ENCODE peak calls at places on chromosomes 16 and 17, in seven cellular contexts. One of them, this sample, is unnamed.

GRCh38 chr17:35684046-35684802 is 47.2 kb upstream of the RASL10B start:
- DNase-seq in activated CD4-positive, alpha-beta T cell treated with anti-CD3 and anti-CD28 coated beads for 24 hours: no peak
- DNase-seq in stimulated activated CD8-positive, alpha-beta memory T cell treated with anti-CD3 and anti-CD28 coated beads, Interleukin-7, amount 100 ng/mL, for 1 hour: no peak
- DNase-seq in EL: peak
- DNase-seq in PC-3: peak
- DNase-seq in fibroblast of the conjunctiva: peak
- DNase-seq in HFF-Myc: peak
- DNase-seq in this sample: peak

GRCh38 chr16:16003719-16004313 is 54.4 kb downstream of the ABCC1 start:
- DNase-seq in activated CD4-positive, alpha-beta T cell treated with anti-CD3 and anti-CD28 coated beads for 24 hours: no peak
- DNase-seq in stimulated activated CD8-positive, alpha-beta memory T cell treated with anti-CD3 and anti-CD28 coated beads, Interleukin-7, amount 100 ng/mL, for 1 hour: no peak
- DNase-seq in EL: no peak
- DNase-seq in PC-3: no peak
- DNase-seq in fibroblast of the conjunctiva: no peak
- DNase-seq in HFF-Myc: no peak
- DNase-seq in this sample: no peak

GRCh38 chr16:27687605-27688004 is 137.7 kb downstream of the KATNIP start:
- DNase-seq in activated CD4-positive, alpha-beta T cell treated with anti-CD3 and anti-CD28 coated beads for 24 hours: no peak
- DNase-seq in stimulated activated CD8-positive, alpha-beta memory T cell treated with anti-CD3 and anti-CD28 coated beads, Interleukin-7, amount 100 ng/mL, for 1 hour: no peak
- DNase-seq in EL: no peak
- DNase-seq in PC-3: no peak
- DNase-seq in fibroblast of the conjunctiva: no peak
- DNase-seq in HFF-Myc: no peak
- DNase-seq in this sample: no peak

GRCh38 chr17:63498621-63499195 is 21.8 kb downstream of the ACE start:
- DNase-seq in activated CD4-positive, alpha-beta T cell treated with anti-CD3 and anti-CD28 coated beads for 24 hours: no peak
- DNase-seq in stimulated activated CD8-positive, alpha-beta memory T cell treated with anti-CD3 and anti-CD28 coated beads, Interleukin-7, amount 100 ng/mL, for 1 hour: no peak
- DNase-seq in EL: peak
- DNase-seq in PC-3: peak
- DNase-seq in fibroblast of the conjunctiva: no peak
- DNase-seq in HFF-Myc: peak
- DNase-seq in this sample: peak

GRCh38 chr17:68580236-68580903 is 20.8 kb downstream of the FAM20A start:
- DNase-seq in activated CD4-positive, alpha-beta T cell treated with anti-CD3 and anti-CD28 coated beads for 24 hours: no peak
- DNase-seq in stimulated activated CD8-positive, alpha-beta memory T cell treated with anti-CD3 and anti-CD28 coated beads, Interleukin-7, amount 100 ng/mL, for 1 hour: no peak
- DNase-seq in EL: peak
- DNase-seq in PC-3: no peak
- DNase-seq in fibroblast of the conjunctiva: peak
- DNase-seq in HFF-Myc: peak
- DNase-seq in this sample: peak

GRCh38 chr17:74810699-74811485 is 34.7 kb upstream of the NAT9 start:
- DNase-seq in activated CD4-positive, alpha-beta T cell treated with anti-CD3 and anti-CD28 coated beads for 24 hours: no peak
- DNase-seq in stimulated activated CD8-positive, alpha-beta memory T cell treated with anti-CD3 and anti-CD28 coated beads, Interleukin-7, amount 100 ng/mL, for 1 hour: no peak
- DNase-seq in EL: no peak
- DNase-seq in PC-3: no peak
- DNase-seq in fibroblast of the conjunctiva: no peak
- DNase-seq in HFF-Myc: no peak
- DNase-seq in this sample: no peak

GRCh38 chr17:2214887-2215615 is 88.5 kb downstream of the SMG6 start:
- DNase-seq in activated CD4-positive, alpha-beta T cell treated with anti-CD3 and anti-CD28 coated beads for 24 hours: no peak
- DNase-seq in stimulated activated CD8-positive, alpha-beta memory T cell treated with anti-CD3 and anti-CD28 coated beads, Interleukin-7, amount 100 ng/mL, for 1 hour: no peak
- DNase-seq in EL: peak
- DNase-seq in PC-3: no peak
- DNase-seq in fibroblast of the conjunctiva: no peak
- DNase-seq in HFF-Myc: no peak
- DNase-seq in this sample: peak

GRCh38 chr17:27612160-27612767 is 18.7 kb upstream of the LGALS9 start:
- DNase-seq in activated CD4-positive, alpha-beta T cell treated with anti-CD3 and anti-CD28 coated beads for 24 hours: no peak
- DNase-seq in stimulated activated CD8-positive, alpha-beta memory T cell treated with anti-CD3 and anti-CD28 coated beads, Interleukin-7, amount 100 ng/mL, for 1 hour: no peak
- DNase-seq in EL: no peak
- DNase-seq in PC-3: no peak
- DNase-seq in fibroblast of the conjunctiva: no peak
- DNase-seq in HFF-Myc: no peak
- DNase-seq in this sample: no peak

GRCh38 chr17:58317421-58318064 is 11.1 kb downstream of the TSPOAP1 start:
- DNase-seq in activated CD4-positive, alpha-beta T cell treated with anti-CD3 and anti-CD28 coated beads for 24 hours: peak
- DNase-seq in stimulated activated CD8-positive, alpha-beta memory T cell treated with anti-CD3 and anti-CD28 coated beads, Interleukin-7, amount 100 ng/mL, for 1 hour: no peak
- DNase-seq in EL: peak
- DNase-seq in PC-3: peak
- DNase-seq in fibroblast of the conjunctiva: no peak
- DNase-seq in HFF-Myc: peak
- DNase-seq in this sample: peak

GRCh38 chr16:56608876-56609462 is 585 bp downstream of the MT2A start:
- DNase-seq in activated CD4-positive, alpha-beta T cell treated with anti-CD3 and anti-CD28 coated beads for 24 hours: no peak
- DNase-seq in stimulated activated CD8-positive, alpha-beta memory T cell treated with anti-CD3 and anti-CD28 coated beads, Interleukin-7, amount 100 ng/mL, for 1 hour: no peak
- DNase-seq in EL: peak
- DNase-seq in PC-3: no peak
- DNase-seq in fibroblast of the conjunctiva: no peak
- DNase-seq in HFF-Myc: no peak
- DNase-seq in this sample: no peak

GRCh38 chr17:42198897-42199296 is 4.6 kb upstream of the GHDC start:
- DNase-seq in activated CD4-positive, alpha-beta T cell treated with anti-CD3 and anti-CD28 coated beads for 24 hours: no peak
- DNase-seq in stimulated activated CD8-positive, alpha-beta memory T cell treated with anti-CD3 and anti-CD28 coated beads, Interleukin-7, amount 100 ng/mL, for 1 hour: no peak
- DNase-seq in EL: no peak
- DNase-seq in PC-3: no peak
- DNase-seq in fibroblast of the conjunctiva: no peak
- DNase-seq in HFF-Myc: no peak
- DNase-seq in this sample: no peak

GRCh38 chr17:39208893-39209292 is 8.8 kb downstream of the RPL19 start:
- DNase-seq in activated CD4-positive, alpha-beta T cell treated with anti-CD3 and anti-CD28 coated beads for 24 hours: no peak
- DNase-seq in stimulated activated CD8-positive, alpha-beta memory T cell treated with anti-CD3 and anti-CD28 coated beads, Interleukin-7, amount 100 ng/mL, for 1 hour: no peak
- DNase-seq in EL: no peak
- DNase-seq in PC-3: no peak
- DNase-seq in fibroblast of the conjunctiva: no peak
- DNase-seq in HFF-Myc: no peak
- DNase-seq in this sample: no peak

GRCh38 chr17:49180998-49181635 is 29.3 kb downstream of the GNGT2 start:
- DNase-seq in activated CD4-positive, alpha-beta T cell treated with anti-CD3 and anti-CD28 coated beads for 24 hours: no peak
- DNase-seq in stimulated activated CD8-positive, alpha-beta memory T cell treated with anti-CD3 and anti-CD28 coated beads, Interleukin-7, amount 100 ng/mL, for 1 hour: no peak
- DNase-seq in EL: no peak
- DNase-seq in PC-3: no peak
- DNase-seq in fibroblast of the conjunctiva: no peak
- DNase-seq in HFF-Myc: no peak
- DNase-seq in this sample: no peak

GRCh38 chr16:68265078-68265925 is 976 bp downstream of the SLC7A6 start:
- DNase-seq in activated CD4-positive, alpha-beta T cell treated with anti-CD3 and anti-CD28 coated beads for 24 hours: peak
- DNase-seq in stimulated activated CD8-positive, alpha-beta memory T cell treated with anti-CD3 and anti-CD28 coated beads, Interleukin-7, amount 100 ng/mL, for 1 hour: no peak
- DNase-seq in EL: peak
- DNase-seq in PC-3: peak
- DNase-seq in fibroblast of the conjunctiva: no peak
- DNase-seq in HFF-Myc: no peak
- DNase-seq in this sample: peak

GRCh38 chr16:8885674-8886592 is 3.8 kb downstream of the LITAFD start:
- DNase-seq in activated CD4-positive, alpha-beta T cell treated with anti-CD3 and anti-CD28 coated beads for 24 hours: no peak
- DNase-seq in stimulated activated CD8-positive, alpha-beta memory T cell treated with anti-CD3 and anti-CD28 coated beads, Interleukin-7, amount 100 ng/mL, for 1 hour: no peak
- DNase-seq in EL: peak
- DNase-seq in PC-3: peak
- DNase-seq in fibroblast of the conjunctiva: no peak
- DNase-seq in HFF-Myc: no peak
- DNase-seq in this sample: no peak

GRCh38 chr17:81556175-81556691 is 4.1 kb upstream of the FAAP100 start:
- DNase-seq in activated CD4-positive, alpha-beta T cell treated with anti-CD3 and anti-CD28 coated beads for 24 hours: no peak
- DNase-seq in stimulated activated CD8-positive, alpha-beta memory T cell treated with anti-CD3 and anti-CD28 coated beads, Interleukin-7, amount 100 ng/mL, for 1 hour: no peak
- DNase-seq in EL: peak
- DNase-seq in PC-3: peak
- DNase-seq in fibroblast of the conjunctiva: no peak
- DNase-seq in HFF-Myc: no peak
- DNase-seq in this sample: no peak

GRCh38 chr16:74297296-74297665 is 667 bp downstream of the PSMD7 start:
- DNase-seq in activated CD4-positive, alpha-beta T cell treated with anti-CD3 and anti-CD28 coated beads for 24 hours: peak
- DNase-seq in stimulated activated CD8-positive, alpha-beta memory T cell treated with anti-CD3 and anti-CD28 coated beads, Interleukin-7, amount 100 ng/mL, for 1 hour: no peak
- DNase-seq in EL: peak
- DNase-seq in PC-3: peak
- DNase-seq in fibroblast of the conjunctiva: no peak
- DNase-seq in HFF-Myc: no peak
- DNase-seq in this sample: no peak

GRCh38 chr17:40124279-40125141 is 2.7 kb downstream of the MSL1 start:
- DNase-seq in activated CD4-positive, alpha-beta T cell treated with anti-CD3 and anti-CD28 coated beads for 24 hours: no peak
- DNase-seq in stimulated activated CD8-positive, alpha-beta memory T cell treated with anti-CD3 and anti-CD28 coated beads, Interleukin-7, amount 100 ng/mL, for 1 hour: no peak
- DNase-seq in EL: peak
- DNase-seq in PC-3: peak
- DNase-seq in fibroblast of the conjunctiva: no peak
- DNase-seq in HFF-Myc: no peak
- DNase-seq in this sample: no peak

GRCh38 chr16:57284206-57284951 is at the start of gene PLLP:
- DNase-seq in activated CD4-positive, alpha-beta T cell treated with anti-CD3 and anti-CD28 coated beads for 24 hours: peak
- DNase-seq in stimulated activated CD8-positive, alpha-beta memory T cell treated with anti-CD3 and anti-CD28 coated beads, Interleukin-7, amount 100 ng/mL, for 1 hour: no peak
- DNase-seq in EL: peak
- DNase-seq in PC-3: peak
- DNase-seq in fibroblast of the conjunctiva: no peak
- DNase-seq in HFF-Myc: no peak
- DNase-seq in this sample: no peak

GRCh38 chr16:19883296-19883951 is 1.2 kb downstream of the GPRC5B start:
- DNase-seq in activated CD4-positive, alpha-beta T cell treated with anti-CD3 and anti-CD28 coated beads for 24 hours: no peak
- DNase-seq in stimulated activated CD8-positive, alpha-beta memory T cell treated with anti-CD3 and anti-CD28 coated beads, Interleukin-7, amount 100 ng/mL, for 1 hour: no peak
- DNase-seq in EL: no peak
- DNase-seq in PC-3: no peak
- DNase-seq in fibroblast of the conjunctiva: no peak
- DNase-seq in HFF-Myc: no peak
- DNase-seq in this sample: no peak

GRCh38 chr16:74936902-74937560 is 47.9 kb downstream of the WDR59 start:
- DNase-seq in activated CD4-positive, alpha-beta T cell treated with anti-CD3 and anti-CD28 coated beads for 24 hours: no peak
- DNase-seq in stimulated activated CD8-positive, alpha-beta memory T cell treated with anti-CD3 and anti-CD28 coated beads, Interleukin-7, amount 100 ng/mL, for 1 hour: no peak
- DNase-seq in EL: peak
- DNase-seq in PC-3: peak
- DNase-seq in fibroblast of the conjunctiva: no peak
- DNase-seq in HFF-Myc: no peak
- DNase-seq in this sample: peak

GRCh38 chr16:80300876-80301275 is 239.9 kb upstream of the DYNLRB2 start:
- DNase-seq in activated CD4-positive, alpha-beta T cell treated with anti-CD3 and anti-CD28 coated beads for 24 hours: no peak
- DNase-seq in stimulated activated CD8-positive, alpha-beta memory T cell treated with anti-CD3 and anti-CD28 coated beads, Interleukin-7, amount 100 ng/mL, for 1 hour: no peak
- DNase-seq in EL: peak
- DNase-seq in PC-3: no peak
- DNase-seq in fibroblast of the conjunctiva: no peak
- DNase-seq in HFF-Myc: no peak
- DNase-seq in this sample: peak

GRCh38 chr17:80826955-80827645 is 164.5 kb upstream of the CHMP6 start:
- DNase-seq in activated CD4-positive, alpha-beta T cell treated with anti-CD3 and anti-CD28 coated beads for 24 hours: no peak
- DNase-seq in stimulated activated CD8-positive, alpha-beta memory T cell treated with anti-CD3 and anti-CD28 coated beads, Interleukin-7, amount 100 ng/mL, for 1 hour: no peak
- DNase-seq in EL: peak
- DNase-seq in PC-3: peak
- DNase-seq in fibroblast of the conjunctiva: peak
- DNase-seq in HFF-Myc: peak
- DNase-seq in this sample: peak